ENCODE peak calls at places on chromosome 22, in six cellular contexts. D is tibial artery, N is HL-60, Q is astrocyte, X is adrenal gland, Y is left ventricle myocardium inferior. H is an unnamed sample.
A peak's percentile ranks its signal among the peaks of the same experiment; 100 is the strongest.

GRCh38 chr22:49976439-49977175 is 16.0 kb downstream of the PIM3 start:
- DNase-seq in D (peak; percentile 5), N (no peak), Q (no peak), X (no peak), Y (no peak), H (no peak)

GRCh38 chr22:19826619-19826950 is 28.1 kb downstream of the GNB1L start:
- DNase-seq in D (no peak), N (no peak), Q (no peak), X (no peak), Y (no peak), H (no peak)

GRCh38 chr22:25672685-25673084 is 69.3 kb upstream of the MYO18B start:
- DNase-seq in D (no peak), N (no peak), Q (no peak), X (no peak), Y (no peak), H (no peak)

GRCh38 chr22:48198489-48199459 is 1436.3 kb downstream of the TBC1D22A start:
- DNase-seq in D (no peak), N (no peak), Q (no peak), X (no peak), Y (no peak), H (no peak)

GRCh38 chr22:50057292-50057867 is 718 bp downstream of the TTLL8 start:
- DNase-seq in D (no peak), N (no peak), Q (no peak), X (no peak), Y (no peak), H (no peak)

GRCh38 chr22:49380828-49381114 is 446.9 kb downstream of the BRD1 start:
- DNase-seq in D (no peak), N (no peak), Q (no peak), X (no peak), Y (no peak), H (no peak)

GRCh38 chr22:43733138-43733537 is 79.0 kb downstream of the EFCAB6 start:
- DNase-seq in D (no peak), N (no peak), Q (no peak), X (no peak), Y (no peak), H (no peak)

GRCh38 chr22:19537941-19538488 is 13.8 kb upstream of the CLDN5 start:
- DNase-seq in D (no peak), N (no peak), Q (no peak), X (no peak), Y (no peak), H (no peak)

GRCh38 chr22:19713650-19714319 is 518 bp upstream of the SEPTIN5 start:
- DNase-seq in D (no peak), N (no peak), Q (no peak), X (no peak), Y (peak; percentile 12), H (no peak)

GRCh38 chr22:41557401-41558240 is 3.2 kb upstream of the CSDC2 start:
- DNase-seq in D (peak; percentile 91), N (no peak), Q (peak; percentile 86), X (peak; percentile 87), Y (peak; percentile 79), H (no peak)

GRCh38 chr22:35549338-35549737 is 8.7 kb downstream of the RASD2 start:
- DNase-seq in D (no peak), N (no peak), Q (no peak), X (peak; percentile 90), Y (peak; percentile 68), H (no peak)

GRCh38 chr22:48337957-48338792 is 1489.5 kb downstream of the BRD1 start:
- DNase-seq in D (no peak), N (no peak), Q (no peak), X (no peak), Y (no peak), H (no peak)

GRCh38 chr22:40511604-40512003 is 124.9 kb downstream of the MRTFA start:
- DNase-seq in D (no peak), N (no peak), Q (no peak), X (no peak), Y (no peak), H (no peak)

GRCh38 chr22:19927696-19928095 is 13.9 kb upstream of the COMT start:
- DNase-seq in D (no peak), N (no peak), Q (no peak), X (no peak), Y (no peak), H (no peak)

GRCh38 chr22:28547132-28547842 is 132.4 kb downstream of the TTC28 start:
- DNase-seq in D (no peak), N (no peak), Q (peak; percentile 87), X (no peak), Y (no peak), H (no peak)

GRCh38 chr22:35115515-35115914 is 49.6 kb downstream of the ISX start:
- DNase-seq in D (no peak), N (no peak), Q (no peak), X (no peak), Y (no peak), H (no peak)

GRCh38 chr22:37792494-37792893 is 15.2 kb upstream of the GCAT start:
- DNase-seq in D (no peak), N (no peak), Q (no peak), X (no peak), Y (no peak), H (no peak)

GRCh38 chr22:30029512-30029911 is 50.8 kb upstream of the HORMAD2 start:
- DNase-seq in D (no peak), N (no peak), Q (no peak), X (no peak), Y (no peak), H (no peak)
- TF ChIP-seq CTCF in D (no peak), N (no peak), Q (no peak), X (no peak), Y (no peak), H (no peak)

DNA sequence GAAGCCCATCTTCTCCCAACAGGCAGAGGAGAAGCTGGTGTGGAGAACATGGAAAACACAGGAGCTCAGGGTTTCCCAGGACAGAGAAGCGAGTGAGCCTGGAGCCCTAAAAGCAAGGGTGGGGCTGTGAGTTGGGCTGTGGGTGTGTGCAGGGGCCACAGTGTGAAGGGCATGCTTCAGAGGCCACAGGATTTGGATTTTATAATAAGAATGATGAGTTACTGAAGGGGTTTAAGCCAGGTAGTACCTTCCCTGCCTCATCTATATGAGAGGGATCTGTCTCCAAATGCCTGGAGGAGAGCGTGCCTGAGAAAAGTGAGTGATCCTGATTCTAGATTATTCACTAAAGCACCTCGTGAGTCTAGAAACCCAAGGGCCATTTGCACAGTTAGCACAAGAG is 106.8 kb downstream of the VPREB1 start:
- DNase-seq in D (no peak), N (no peak), Q (no peak), X (no peak), Y (no peak), H (no peak)
- H3K27ac ChIP-seq in D (no peak overlapping the region), N (no peak overlapping the region), Q (no peak overlapping the region), X (no peak overlapping the region), Y (no peak overlapping the region), H (no peak overlapping the region)

GRCh38 chr22:17897411-17897810 is 123.1 kb upstream of the BID start:
- DNase-seq in D (no peak), N (no peak), Q (no peak), X (no peak), Y (no peak), H (no peak)

GRCh38 chr22:17897864-17898263 is 123.6 kb upstream of the BID start:
- DNase-seq in D (no peak), N (no peak), Q (no peak), X (no peak), Y (no peak), H (no peak)

GRCh38 chr22:17898375-17898774 is 124.1 kb upstream of the BID start:
- DNase-seq in D (no peak), N (no peak), Q (no peak), X (no peak), Y (no peak), H (no peak)

GRCh38 chr22:17893900-17894299 is 119.6 kb upstream of the BID start:
- DNase-seq in D (no peak), N (no peak), Q (no peak), X (peak; percentile 4), Y (no peak), H (no peak)

DNA sequence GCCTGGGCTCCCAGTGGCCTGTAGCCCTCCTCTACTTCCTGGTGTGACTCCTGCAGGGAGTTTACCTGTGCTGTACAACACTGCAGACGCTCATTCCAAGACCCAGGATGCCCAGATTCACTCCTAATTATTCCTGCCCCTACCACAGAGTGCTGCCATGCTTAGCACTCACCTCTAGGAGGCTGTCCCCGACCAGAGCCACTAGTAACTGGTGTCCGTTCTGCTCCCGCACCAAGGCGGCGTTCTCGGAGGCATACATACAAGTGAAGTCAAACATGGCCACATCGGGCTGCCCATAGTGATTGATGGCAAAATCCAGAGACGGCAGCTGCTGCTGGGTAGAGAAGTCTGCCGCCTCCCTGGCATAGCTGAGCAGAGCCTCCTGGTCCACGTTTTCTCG is 122.3 kb upstream of the BID start:
- DNase-seq in D (no peak), N (no peak), Q (no peak), X (peak; percentile 69), Y (peak; percentile 44), H (no peak)
- TF ChIP-seq CTCF in D (no peak), N (no peak), Q (peak; percentile 27), X (peak; percentile 64), Y (peak; percentile 59), H (no peak)

DNA sequence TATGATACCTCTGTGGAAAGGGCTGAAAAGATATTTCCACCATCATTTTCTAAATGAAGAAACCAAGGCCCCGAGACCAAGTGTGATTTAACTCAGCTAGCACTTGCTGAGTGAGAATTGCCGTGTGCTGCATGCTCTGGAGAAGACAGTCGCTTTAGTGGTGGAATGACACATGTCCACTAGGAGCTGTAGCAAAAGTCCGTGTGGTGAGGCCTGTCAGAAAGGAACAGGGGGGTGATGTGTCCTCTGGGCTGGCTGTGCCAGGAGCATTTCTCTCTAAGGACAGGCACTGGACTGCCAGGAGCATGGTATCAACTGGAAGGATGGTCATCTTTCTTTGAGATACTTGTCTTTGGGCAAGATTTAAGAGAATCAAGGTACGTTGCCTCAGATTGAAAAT is 72.8 kb downstream of the ATXN10 start:
- DNase-seq in D (no peak), N (no peak), Q (no peak), X (no peak), Y (no peak), H (no peak)
- H3K27ac ChIP-seq in D (no peak overlapping the region), N (no peak overlapping the region), Q (no peak overlapping the region), X (no peak overlapping the region), Y (no peak overlapping the region), H (no peak overlapping the region)

DNA sequence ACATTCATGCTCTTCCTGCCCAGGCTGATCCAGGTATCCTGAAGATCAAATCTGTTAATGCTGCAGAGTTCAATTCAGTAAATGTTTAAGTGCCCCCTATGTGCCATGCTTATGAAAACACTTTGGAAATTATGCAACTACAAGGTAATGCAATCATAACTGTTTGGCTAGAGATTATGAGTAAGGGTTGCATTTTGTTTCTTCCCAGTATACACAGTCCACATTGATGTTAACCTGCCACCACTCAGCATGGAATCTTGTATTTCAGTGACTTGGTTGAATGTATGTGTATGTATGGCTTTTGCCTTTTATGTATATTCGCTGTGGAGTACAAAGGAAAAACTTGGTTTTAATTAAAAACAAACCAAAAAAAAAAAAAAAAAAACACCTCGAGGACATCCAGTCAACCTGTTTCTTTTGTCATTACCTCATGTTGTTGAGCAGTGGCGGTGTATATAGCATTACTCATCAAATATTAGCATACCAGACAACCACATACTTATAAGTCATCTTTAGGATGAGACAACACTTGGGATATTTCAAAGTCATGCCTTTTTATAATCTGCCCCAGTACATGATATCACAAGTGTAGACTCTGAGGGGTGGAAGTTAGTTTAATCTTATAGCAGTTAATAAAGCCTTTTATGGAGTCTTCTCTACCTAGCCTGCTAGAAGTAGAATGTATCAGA is 86.1 kb upstream of the HORMAD2 start:
- DNase-seq in D (no peak), N (peak; percentile 33), Q (peak; percentile 92), X (no peak), Y (no peak), H (peak; percentile 74)
- TF ChIP-seq CTCF in D (no peak), N (peak; percentile 22), Q (peak; percentile 11), X (no peak), Y (no peak), H (no peak)